ENCODE peak calls at places on chromosomes 11 and 22, in seven cellular contexts. One of them, this sample, is unnamed.

GRCh38 chr11:83951521-83951920 is 665.4 kb upstream of the CCDC90B start:
- DNase-seq in retina: no peak
- DNase-seq in NCI-H1092: no peak
- DNase-seq in stimulated activated CD8-positive, alpha-beta memory T cell treated with anti-CD3 and anti-CD28 coated beads, Interleukin-2, amount 100 ng/mL, for 48 hours: no peak
- DNase-seq in sciatic nerve: no peak
- DNase-seq in fibroblast of the aortic adventitia: no peak
- DNase-seq in AG04450: no peak
- DNase-seq in this sample: no peak

GRCh38 chr11:132301900-132302299 is 931.5 kb downstream of the NTM start:
- DNase-seq in retina: no peak
- DNase-seq in NCI-H1092: no peak
- DNase-seq in stimulated activated CD8-positive, alpha-beta memory T cell treated with anti-CD3 and anti-CD28 coated beads, Interleukin-2, amount 100 ng/mL, for 48 hours: no peak
- DNase-seq in sciatic nerve: no peak
- DNase-seq in fibroblast of the aortic adventitia: no peak
- DNase-seq in AG04450: no peak
- DNase-seq in this sample: no peak

GRCh38 chr22:41123151-41123550 is 30.8 kb downstream of the EP300 start:
- DNase-seq in retina: no peak
- DNase-seq in NCI-H1092: no peak
- DNase-seq in stimulated activated CD8-positive, alpha-beta memory T cell treated with anti-CD3 and anti-CD28 coated beads, Interleukin-2, amount 100 ng/mL, for 48 hours: no peak
- DNase-seq in sciatic nerve: no peak
- DNase-seq in fibroblast of the aortic adventitia: no peak
- DNase-seq in AG04450: no peak
- DNase-seq in this sample: no peak

GRCh38 chr11:2703487-2704141 is 3.8 kb upstream of the KCNQ1OT1 start:
- DNase-seq in retina: no peak
- DNase-seq in NCI-H1092: no peak
- DNase-seq in stimulated activated CD8-positive, alpha-beta memory T cell treated with anti-CD3 and anti-CD28 coated beads, Interleukin-2, amount 100 ng/mL, for 48 hours: no peak
- DNase-seq in sciatic nerve: peak; percentile 53
- DNase-seq in fibroblast of the aortic adventitia: peak; percentile 25
- DNase-seq in AG04450: no peak
- DNase-seq in this sample: no peak

GRCh38 chr11:67099841-67100324 is 19.2 kb upstream of the KDM2A start:
- DNase-seq in retina: peak; percentile 46
- DNase-seq in NCI-H1092: no peak
- DNase-seq in stimulated activated CD8-positive, alpha-beta memory T cell treated with anti-CD3 and anti-CD28 coated beads, Interleukin-2, amount 100 ng/mL, for 48 hours: no peak
- DNase-seq in sciatic nerve: no peak
- DNase-seq in fibroblast of the aortic adventitia: no peak
- DNase-seq in AG04450: no peak
- DNase-seq in this sample: no peak

GRCh38 chr11:67415501-67416304 is at the start of gene CARNS1:
- DNase-seq in retina: no peak
- DNase-seq in NCI-H1092: no peak
- DNase-seq in stimulated activated CD8-positive, alpha-beta memory T cell treated with anti-CD3 and anti-CD28 coated beads, Interleukin-2, amount 100 ng/mL, for 48 hours: no peak
- DNase-seq in sciatic nerve: no peak
- DNase-seq in fibroblast of the aortic adventitia: no peak
- DNase-seq in AG04450: no peak
- DNase-seq in this sample: no peak

GRCh38 chr22:22246706-22247105 is 2.1 kb downstream of the VPREB1 start:
- DNase-seq in retina: no peak
- DNase-seq in NCI-H1092: no peak
- DNase-seq in stimulated activated CD8-positive, alpha-beta memory T cell treated with anti-CD3 and anti-CD28 coated beads, Interleukin-2, amount 100 ng/mL, for 48 hours: no peak
- DNase-seq in sciatic nerve: no peak
- DNase-seq in fibroblast of the aortic adventitia: no peak
- DNase-seq in AG04450: no peak
- DNase-seq in this sample: no peak

GRCh38 chr11:112289588-112290461 is 29.2 kb upstream of the PLET1 start:
- DNase-seq in retina: peak; percentile 90
- DNase-seq in NCI-H1092: peak; percentile 40
- DNase-seq in stimulated activated CD8-positive, alpha-beta memory T cell treated with anti-CD3 and anti-CD28 coated beads, Interleukin-2, amount 100 ng/mL, for 48 hours: peak; percentile 78
- DNase-seq in sciatic nerve: peak; percentile 90
- DNase-seq in fibroblast of the aortic adventitia: peak; percentile 52
- DNase-seq in AG04450: no peak
- DNase-seq in this sample: peak; percentile 88

GRCh38 chr22:50675553-50676199 is 3.1 kb downstream of the SHANK3 start:
- DNase-seq in retina: no peak
- DNase-seq in NCI-H1092: no peak
- DNase-seq in stimulated activated CD8-positive, alpha-beta memory T cell treated with anti-CD3 and anti-CD28 coated beads, Interleukin-2, amount 100 ng/mL, for 48 hours: no peak
- DNase-seq in sciatic nerve: peak; percentile 31
- DNase-seq in fibroblast of the aortic adventitia: no peak
- DNase-seq in AG04450: no peak
- DNase-seq in this sample: no peak

GRCh38 chr11:120858740-120859139 is 165.2 kb upstream of the TBCEL start:
- DNase-seq in retina: no peak
- DNase-seq in NCI-H1092: no peak
- DNase-seq in stimulated activated CD8-positive, alpha-beta memory T cell treated with anti-CD3 and anti-CD28 coated beads, Interleukin-2, amount 100 ng/mL, for 48 hours: no peak
- DNase-seq in sciatic nerve: no peak
- DNase-seq in fibroblast of the aortic adventitia: peak; percentile 61
- DNase-seq in AG04450: no peak
- DNase-seq in this sample: no peak

GRCh38 chr11:101567086-101567485 is 16.7 kb downstream of the TRPC6 start:
- DNase-seq in retina: no peak
- DNase-seq in NCI-H1092: no peak
- DNase-seq in stimulated activated CD8-positive, alpha-beta memory T cell treated with anti-CD3 and anti-CD28 coated beads, Interleukin-2, amount 100 ng/mL, for 48 hours: no peak
- DNase-seq in sciatic nerve: no peak
- DNase-seq in fibroblast of the aortic adventitia: no peak
- DNase-seq in AG04450: no peak
- DNase-seq in this sample: no peak

GRCh38 chr11:66851251-66851620 is 5.6 kb upstream of the LRFN4 start:
- DNase-seq in retina: no peak
- DNase-seq in NCI-H1092: no peak
- DNase-seq in stimulated activated CD8-positive, alpha-beta memory T cell treated with anti-CD3 and anti-CD28 coated beads, Interleukin-2, amount 100 ng/mL, for 48 hours: no peak
- DNase-seq in sciatic nerve: peak; percentile 39
- DNase-seq in fibroblast of the aortic adventitia: no peak
- DNase-seq in AG04450: no peak
- DNase-seq in this sample: no peak

GRCh38 chr11:94706211-94706610 is 61.9 kb upstream of the AMOTL1 start:
- DNase-seq in retina: no peak
- DNase-seq in NCI-H1092: no peak
- DNase-seq in stimulated activated CD8-positive, alpha-beta memory T cell treated with anti-CD3 and anti-CD28 coated beads, Interleukin-2, amount 100 ng/mL, for 48 hours: no peak
- DNase-seq in sciatic nerve: no peak
- DNase-seq in fibroblast of the aortic adventitia: peak; percentile 56
- DNase-seq in AG04450: no peak
- DNase-seq in this sample: no peak

GRCh38 chr11:10625281-10625981 is 57.0 kb upstream of the LYVE1 start:
- DNase-seq in retina: no peak
- DNase-seq in NCI-H1092: no peak
- DNase-seq in stimulated activated CD8-positive, alpha-beta memory T cell treated with anti-CD3 and anti-CD28 coated beads, Interleukin-2, amount 100 ng/mL, for 48 hours: no peak
- DNase-seq in sciatic nerve: peak; percentile 4
- DNase-seq in fibroblast of the aortic adventitia: no peak
- DNase-seq in AG04450: no peak
- DNase-seq in this sample: no peak

GRCh38 chr22:46132830-46133587 is 17.3 kb upstream of the PPARA start:
- DNase-seq in retina: no peak
- DNase-seq in NCI-H1092: no peak
- DNase-seq in stimulated activated CD8-positive, alpha-beta memory T cell treated with anti-CD3 and anti-CD28 coated beads, Interleukin-2, amount 100 ng/mL, for 48 hours: no peak
- DNase-seq in sciatic nerve: no peak
- DNase-seq in fibroblast of the aortic adventitia: no peak
- DNase-seq in AG04450: no peak
- DNase-seq in this sample: no peak

GRCh38 chr11:36249271-36249670 is 40.0 kb downstream of the COMMD9 start:
- DNase-seq in retina: no peak
- DNase-seq in NCI-H1092: no peak
- DNase-seq in stimulated activated CD8-positive, alpha-beta memory T cell treated with anti-CD3 and anti-CD28 coated beads, Interleukin-2, amount 100 ng/mL, for 48 hours: no peak
- DNase-seq in sciatic nerve: no peak
- DNase-seq in fibroblast of the aortic adventitia: peak; percentile 77
- DNase-seq in AG04450: peak; percentile 77
- DNase-seq in this sample: no peak

GRCh38 chr11:74845978-74846517 is 97.4 kb downstream of the RNF169 start:
- DNase-seq in retina: no peak
- DNase-seq in NCI-H1092: no peak
- DNase-seq in stimulated activated CD8-positive, alpha-beta memory T cell treated with anti-CD3 and anti-CD28 coated beads, Interleukin-2, amount 100 ng/mL, for 48 hours: no peak
- DNase-seq in sciatic nerve: no peak
- DNase-seq in fibroblast of the aortic adventitia: no peak
- DNase-seq in AG04450: no peak
- DNase-seq in this sample: no peak

GRCh38 chr11:70456921-70457532 is 58.7 kb downstream of the CTTN start:
- DNase-seq in retina: no peak
- DNase-seq in NCI-H1092: no peak
- DNase-seq in stimulated activated CD8-positive, alpha-beta memory T cell treated with anti-CD3 and anti-CD28 coated beads, Interleukin-2, amount 100 ng/mL, for 48 hours: no peak
- DNase-seq in sciatic nerve: no peak
- DNase-seq in fibroblast of the aortic adventitia: peak; percentile 63
- DNase-seq in AG04450: no peak
- DNase-seq in this sample: no peak

GRCh38 chr11:31060880-31061279 is 308.7 kb downstream of the DCDC1 start:
- DNase-seq in retina: peak; percentile 93
- DNase-seq in NCI-H1092: no peak
- DNase-seq in stimulated activated CD8-positive, alpha-beta memory T cell treated with anti-CD3 and anti-CD28 coated beads, Interleukin-2, amount 100 ng/mL, for 48 hours: no peak
- DNase-seq in sciatic nerve: no peak
- DNase-seq in fibroblast of the aortic adventitia: peak; percentile 19
- DNase-seq in AG04450: no peak
- DNase-seq in this sample: no peak

GRCh38 chr11:125201525-125202121 is 37.1 kb downstream of the PKNOX2 start:
- DNase-seq in retina: peak; percentile 77
- DNase-seq in NCI-H1092: no peak
- DNase-seq in stimulated activated CD8-positive, alpha-beta memory T cell treated with anti-CD3 and anti-CD28 coated beads, Interleukin-2, amount 100 ng/mL, for 48 hours: no peak
- DNase-seq in sciatic nerve: no peak
- DNase-seq in fibroblast of the aortic adventitia: peak; percentile 55
- DNase-seq in AG04450: no peak
- DNase-seq in this sample: no peak

GRCh38 chr11:3796796-3797328 is 492 bp downstream of the NUP98 start:
- DNase-seq in retina: no peak
- DNase-seq in NCI-H1092: peak; percentile 52
- DNase-seq in stimulated activated CD8-positive, alpha-beta memory T cell treated with anti-CD3 and anti-CD28 coated beads, Interleukin-2, amount 100 ng/mL, for 48 hours: no peak
- DNase-seq in sciatic nerve: no peak
- DNase-seq in fibroblast of the aortic adventitia: no peak
- DNase-seq in AG04450: no peak
- DNase-seq in this sample: no peak

This sample was measured in mesothelial cell of epicardium.